ENCODE peak calls at places on chromosome X, in ten cellular contexts. M is uterus, A is testis, V is Peyer's patch, W is heart left ventricle, C is body of pancreas, Q is GM12892, X is stomach, P is suprapubic skin, O is NB4. R is an unnamed sample.

GRCh38 chrX:17788439-17788838 is 51.1 kb downstream of the SCML1 start:
- DNase-seq in Q (peak; percentile 44), W (peak; percentile 17), X (peak; percentile 39), A (peak; percentile 43), O (peak; percentile 48), V (no peak), M (peak; percentile 47), P (no peak), C (peak; percentile 51), R (peak; percentile 18)

GRCh38 chrX:111035256-111035655 is 60.7 kb upstream of the PAK3 start:
- DNase-seq in O (no peak), P (no peak), Q (no peak), X (no peak), C (no peak), W (no peak), A (no peak), V (no peak), M (no peak), R (no peak)

GRCh38 chrX:63513825-63514574 is 162.9 kb upstream of the SPIN4 start:
- DNase-seq in A (peak; percentile 14), P (no peak), C (peak; percentile 42), W (no peak), V (no peak), X (no peak), O (no peak), M (peak; percentile 22), Q (no peak), R (no peak)

GRCh38 chrX:132119821-132120220 is 8.0 kb downstream of the FRMD7 start:
- DNase-seq in M (peak; percentile 25), P (no peak), C (no peak), O (no peak), A (no peak), Q (no peak), X (no peak), W (no peak), V (no peak), R (peak; percentile 12)

GRCh38 chrX:45515262-45516215 is 314.9 kb upstream of the DIPK2B start:
- DNase-seq in O (peak; percentile 92), M (peak; percentile 73), V (no peak), C (peak; percentile 64), W (peak; percentile 27), X (peak; percentile 42), P (peak; percentile 86), Q (no peak), A (peak; percentile 32), R (no peak)

GRCh38 chrX:1336331-1337143 is at the start of gene IL3RA:
- DNase-seq in Q (no peak), X (no peak), O (peak; percentile 92), A (peak; percentile 65), M (no peak), W (peak; percentile 61), V (no peak), P (no peak), C (peak; percentile 14), R (no peak)

GRCh38 chrX:39674771-39675553 is 422.8 kb downstream of the BCOR start:
- DNase-seq in W (no peak), A (no peak), C (no peak), V (no peak), P (no peak), X (no peak), O (no peak), Q (no peak), M (no peak), R (no peak)

GRCh38 chrX:125826080-125826479 is 340.0 kb downstream of the DCAF12L2 start:
- DNase-seq in M (no peak), X (no peak), Q (no peak), O (no peak), A (no peak), P (no peak), C (no peak), W (no peak), V (no peak), R (no peak)

GRCh38 chrX:119784747-119785446 is 6.5 kb downstream of the RPL39 start:
- DNase-seq in W (no peak), Q (no peak), X (peak; percentile 44), V (peak; percentile 48), M (no peak), C (peak; percentile 40), O (peak; percentile 68), A (peak; percentile 33), P (no peak), R (no peak)
- TF ChIP-seq POLR2A in W (no peak), Q (peak; percentile 54), X (no peak), V (no peak), M (no peak), C (no peak), O (no peak), A (no peak), P (no peak), R (no peak)

GRCh38 chrX:11111947-11112346 is 815 bp downstream of the HCCS start:
- DNase-seq in M (no peak), C (no peak), Q (no peak), W (no peak), V (no peak), O (no peak), P (no peak), X (no peak), A (no peak), R (no peak)

GRCh38 chrX:11113731-11114130 is 2.6 kb downstream of the HCCS start:
- DNase-seq in W (no peak), X (no peak), V (peak; percentile 26), A (no peak), O (peak; percentile 5), C (no peak), M (no peak), P (no peak), Q (no peak), R (no peak)

GRCh38 chrX:11109968-11110367 is 1.2 kb upstream of the HCCS start:
- DNase-seq in W (no peak), X (no peak), Q (no peak), V (no peak), O (no peak), M (no peak), C (no peak), A (no peak), P (no peak), R (no peak)

GRCh38 chrX:11108253-11108941 is 2.7 kb upstream of the HCCS start:
- DNase-seq in A (no peak), P (no peak), Q (no peak), C (no peak), X (no peak), W (no peak), V (no peak), M (no peak), O (no peak), R (no peak)

DNA sequence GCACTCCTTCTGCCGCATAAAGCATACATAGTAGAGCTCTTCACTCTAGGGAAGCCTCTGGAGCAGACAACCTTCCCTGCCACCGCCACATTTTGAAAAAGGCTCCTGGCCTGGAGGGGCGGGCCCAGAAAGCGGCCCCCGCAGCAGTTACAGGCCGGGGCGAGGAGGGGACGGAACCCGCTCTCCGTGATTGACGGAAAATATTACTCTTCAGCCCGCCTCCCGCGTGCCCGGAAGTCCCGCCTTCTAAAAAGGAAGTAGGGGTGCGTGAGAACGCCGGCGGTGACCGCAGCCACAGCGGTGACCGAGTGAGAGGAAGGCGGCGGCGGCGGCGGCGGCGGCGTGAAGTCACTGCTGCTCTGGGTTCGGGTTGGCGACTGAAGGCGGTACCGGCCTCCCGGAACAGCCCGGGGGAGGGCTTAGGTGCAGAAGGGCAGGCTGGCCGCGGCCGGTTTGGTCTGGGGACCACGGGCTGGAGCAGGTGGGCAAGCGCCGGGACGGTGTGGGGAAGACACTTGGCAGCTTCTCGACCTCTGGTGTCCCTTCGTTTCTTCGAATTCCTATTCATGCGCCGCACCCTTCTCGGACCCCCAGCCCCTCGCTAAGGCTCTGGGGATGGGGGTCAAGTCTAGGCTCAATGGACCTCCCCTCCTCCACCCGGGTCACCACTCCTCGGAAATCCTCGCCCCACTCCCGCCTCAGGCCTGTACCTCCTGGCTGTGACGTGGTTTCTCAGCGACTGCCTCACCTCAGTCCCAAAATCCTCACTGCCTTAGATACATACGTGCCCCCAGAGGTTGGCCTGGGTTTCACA is at the start of gene HCCS:
- DNase-seq in P (peak; percentile 87), Q (peak; percentile 37), X (peak; percentile 85), A (peak; percentile 89), V (peak; percentile 76), M (peak; percentile 84), W (peak; percentile 83), C (peak; percentile 85), O (peak; percentile 87), R (peak; percentile 21)
- TF ChIP-seq POLR2A in P (no peak), Q (peak; percentile 60), X (no peak), A (no peak), V (peak; percentile 80), M (peak; percentile 70), W (peak; percentile 69), C (peak; percentile 89), O (peak; percentile 39), R (no peak)

DNA sequence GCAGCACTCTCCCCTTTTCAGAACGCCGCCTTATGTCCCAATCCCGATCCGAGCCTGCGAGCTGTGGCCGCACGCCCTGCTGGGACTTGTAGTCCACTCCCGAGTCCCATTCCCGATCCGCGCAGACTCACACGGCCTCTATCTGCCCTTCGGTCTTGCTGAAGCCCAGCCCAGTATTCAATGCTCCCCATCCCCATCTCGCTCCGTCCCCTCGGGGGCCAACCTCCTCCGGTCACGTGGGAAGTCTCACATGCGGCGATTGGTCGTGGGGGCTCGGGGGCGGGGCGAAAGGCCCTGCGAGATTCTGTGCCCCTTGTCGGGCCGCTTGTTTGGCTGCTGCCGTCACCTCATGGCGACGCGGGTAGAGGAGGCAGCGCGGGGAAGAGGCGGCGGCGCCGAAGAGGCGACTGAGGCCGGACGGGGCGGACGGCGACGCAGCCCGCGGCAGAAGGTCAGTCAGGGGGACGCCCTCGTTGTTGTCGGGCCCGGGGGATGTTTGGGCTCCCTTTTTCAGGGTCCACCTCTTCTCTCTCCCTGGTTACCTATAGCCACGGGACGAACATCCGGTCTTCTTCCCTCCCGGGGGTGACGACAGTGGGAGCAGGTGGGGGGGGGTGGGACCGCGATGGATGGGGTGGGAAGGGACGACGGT is at the start of gene TXLNG:
- DNase-seq in Q (peak; percentile 89), O (peak; percentile 99), W (peak; percentile 96), V (peak; percentile 98), X (peak; percentile 99), C (peak; percentile 99), P (peak; percentile 100), A (peak; percentile 97), M (peak; percentile 99), R (peak; percentile 59)
- TF ChIP-seq POLR2A in Q (peak; percentile 94), O (peak; percentile 77), W (peak; percentile 85), V (peak; percentile 71), X (peak; percentile 57), C (peak; percentile 92), P (no peak), A (no peak), M (peak; percentile 86), R (peak; percentile 79)

GRCh38 chrX:283115-283845 is 2.1 kb downstream of the PLCXD1 start:
- DNase-seq in V (peak; percentile 94), W (peak; percentile 91), P (peak; percentile 96), C (peak; percentile 92), Q (peak; percentile 89), X (peak; percentile 90), M (peak; percentile 85), A (peak; percentile 97), O (peak; percentile 95), R (peak; percentile 72)
- TF ChIP-seq POLR2A in V (no peak), W (no peak), P (no peak), C (peak; percentile 6), Q (peak; percentile 69), X (no peak), M (no peak), A (no peak), O (peak; percentile 29), R (peak; percentile 26)